ENCODE peak calls at places on chromosomes 2 and 18, in six cellular contexts. A, Z, L, N, V and H are unnamed samples.

GRCh38 chr18:79439201-79440023 is 43.7 kb downstream of the NFATC1 start:
- DNase-seq in A (peak; percentile 6), Z (no peak), L (no peak), N (no peak), V (no peak), H (no peak)

GRCh38 chr2:160936407-160936806 is 223.8 kb upstream of the TANK start:
- DNase-seq in A (no peak), Z (no peak), L (no peak), N (no peak), V (no peak), H (no peak)

GRCh38 chr18:31694297-31694696 is 9.9 kb upstream of the B4GALT6 start:
- DNase-seq in A (no peak), Z (no peak), L (no peak), N (no peak), V (no peak), H (no peak)

GRCh38 chr18:35736696-35737095 is 155.2 kb downstream of the GALNT1 start:
- DNase-seq in A (no peak), Z (no peak), L (no peak), N (no peak), V (no peak), H (no peak)

GRCh38 chr2:19347619-19348562 is 10.5 kb downstream of the OSR1 start:
- DNase-seq in A (peak; percentile 98), Z (peak; percentile 94), L (peak; percentile 94), N (peak; percentile 89), V (peak; percentile 97), H (peak; percentile 98)

GRCh38 chr2:8806885-8807701 is 30.3 kb downstream of the KIDINS220 start:
- DNase-seq in A (no peak), Z (no peak), L (no peak), N (no peak), V (no peak), H (no peak)

GRCh38 chr2:18740428-18740827 is 151.1 kb upstream of the NT5C1B start:
- DNase-seq in A (peak; percentile 69), Z (no peak), L (no peak), N (no peak), V (no peak), H (peak; percentile 26)

GRCh38 chr18:40365526-40365925 is 1589.5 kb upstream of the PIK3C3 start:
- DNase-seq in A (no peak), Z (no peak), L (no peak), N (no peak), V (no peak), H (no peak)

GRCh38 chr2:160203422-160203821 is 3.4 kb upstream of the ITGB6 start:
- DNase-seq in A (no peak), Z (no peak), L (no peak), N (no peak), V (no peak), H (no peak)

GRCh38 chr2:72718906-72719305 is 106.9 kb downstream of the EXOC6B start:
- DNase-seq in A (no peak), Z (no peak), L (peak; percentile 74), N (no peak), V (no peak), H (no peak)

GRCh38 chr2:10256031-10256524 is 46.6 kb upstream of the HPCAL1 start:
- DNase-seq in A (no peak), Z (no peak), L (no peak), N (no peak), V (no peak), H (no peak)

GRCh38 chr2:169756342-169756741 is 22.7 kb downstream of the KLHL23 start:
- DNase-seq in A (no peak), Z (no peak), L (no peak), N (no peak), V (no peak), H (no peak)

GRCh38 chr2:69097908-69098655 is 85.1 kb downstream of the ANTXR1 start:
- DNase-seq in A (peak; percentile 49), Z (no peak), L (no peak), N (no peak), V (no peak), H (no peak)

DNA sequence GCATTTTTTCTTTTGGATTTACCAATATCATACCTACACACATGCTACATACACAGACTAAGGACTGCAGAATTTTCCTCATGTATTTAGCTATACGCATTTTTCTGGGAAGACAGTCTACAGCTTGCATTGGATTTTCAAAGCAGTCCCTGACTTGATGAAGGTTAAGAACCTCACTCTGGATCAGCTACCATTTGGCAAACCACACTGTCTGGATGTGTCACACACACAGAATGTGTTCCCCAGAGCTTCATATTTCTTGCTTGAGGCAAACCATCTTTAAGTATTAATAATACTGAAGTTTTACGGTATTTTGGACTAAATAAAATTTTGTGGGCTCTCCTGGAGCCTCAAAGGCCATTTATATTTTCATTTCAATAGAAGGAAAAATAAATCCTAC is 102.3 kb downstream of the TCF4 start:
- DNase-seq in A (peak; percentile 77), Z (no peak), L (no peak), N (no peak), V (no peak), H (no peak)
- H3K23ac ChIP-seq in A (no peak overlapping the region), Z (no peak overlapping the region), L (no peak overlapping the region), N (no peak overlapping the region), V (no peak overlapping the region), H (no peak overlapping the region)

GRCh38 chr2:3303583-3304406 is 73.8 kb downstream of the EIPR1 start:
- DNase-seq in A (peak; percentile 77), Z (peak; percentile 79), L (peak; percentile 93), N (peak; percentile 89), V (peak; percentile 93), H (peak; percentile 76)
- H3K4me2 ChIP-seq in A (peak overlapping the region; percentile 15), Z (no peak overlapping the region), L (no peak overlapping the region), N (no peak overlapping the region), V (no peak overlapping the region), H (peak overlapping the region; percentile 2)

DNA sequence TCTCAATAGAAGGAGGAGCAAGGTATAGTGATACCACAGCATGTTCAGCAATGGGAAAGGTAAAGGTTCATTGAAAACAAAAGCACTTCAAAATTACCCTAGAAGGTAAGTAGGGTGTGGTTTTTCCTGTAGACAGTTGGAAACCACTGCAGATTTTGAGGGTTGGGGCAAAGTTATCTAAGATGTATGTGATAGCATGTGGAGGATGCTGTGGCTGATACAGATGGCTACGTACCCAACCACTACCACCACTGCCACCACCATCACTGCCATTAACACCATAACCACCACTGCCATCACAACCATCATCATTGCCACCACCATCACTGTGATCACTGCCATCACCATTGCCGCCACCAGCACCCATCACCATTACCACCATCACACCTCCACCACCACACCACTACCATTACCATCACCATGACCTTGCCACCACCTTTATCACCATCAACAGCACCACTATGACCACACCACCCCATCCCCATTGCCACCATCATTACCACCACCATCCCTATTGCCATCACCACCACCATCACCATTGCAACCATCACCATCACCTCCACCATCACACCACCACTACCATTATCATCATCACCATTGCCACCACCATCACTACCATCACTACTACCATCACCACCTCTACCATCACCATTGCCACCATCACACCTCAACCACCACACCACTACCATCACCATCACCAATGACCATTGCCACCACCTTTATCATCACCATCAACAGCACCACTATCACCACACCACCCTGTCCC is 3.7 kb downstream of the TMSB10 start:
- DNase-seq in A (no peak), Z (no peak), L (no peak), N (no peak), V (no peak), H (no peak)
- H3K23ac ChIP-seq in A (no peak overlapping the region), Z (peak overlapping the region; percentile 59), L (no peak overlapping the region), N (peak overlapping the region; percentile 6), V (no peak overlapping the region), H (no peak overlapping the region)

GRCh38 chr2:32135409-32135808 is 30.3 kb upstream of the SLC30A6 start:
- DNase-seq in A (peak; percentile 80), Z (no peak), L (peak; percentile 80), N (no peak), V (no peak), H (peak; percentile 78)
- H3K4me2 ChIP-seq in A (no peak overlapping the region), Z (no peak overlapping the region), L (no peak overlapping the region), N (no peak overlapping the region), V (no peak overlapping the region), H (no peak overlapping the region)

GRCh38 chr2:239868556-239869181 is 156.5 kb downstream of the NDUFA10 start:
- DNase-seq in A (no peak), Z (no peak), L (no peak), N (no peak), V (no peak), H (no peak)
- H3K23ac ChIP-seq in A (no peak overlapping the region), Z (no peak overlapping the region), L (no peak overlapping the region), N (no peak overlapping the region), V (peak overlapping the region; percentile 94), H (no peak overlapping the region)